ENCODE peak calls at places on chromosomes 5 and 9, in five cellular contexts. One of them, this sample, is unnamed.

GRCh38 chr5:176656467-176656990 is 9.2 kb downstream of the TSPAN17 start:
- DNase-seq in HepG2: no peak
- DNase-seq in A549: no peak
- DNase-seq in H1: no peak
- DNase-seq in K562: no peak
- DNase-seq in this sample: no peak

GRCh38 chr5:127696688-127697087 is 6.5 kb upstream of the CCDC192 start:
- DNase-seq in HepG2: no peak
- DNase-seq in A549: no peak
- DNase-seq in H1: no peak
- DNase-seq in K562: no peak
- DNase-seq in this sample: peak; percentile 71

GRCh38 chr5:150263801-150264621 is 25.6 kb downstream of the CAMK2A start:
- DNase-seq in HepG2: no peak
- DNase-seq in A549: peak; percentile 77
- DNase-seq in H1: no peak
- DNase-seq in K562: no peak
- DNase-seq in this sample: peak; percentile 90

GRCh38 chr5:171226864-171227263 is 82.2 kb upstream of the TLX3 start:
- DNase-seq in HepG2: no peak
- DNase-seq in A549: no peak
- DNase-seq in H1: no peak
- DNase-seq in K562: no peak
- DNase-seq in this sample: peak; percentile 22

GRCh38 chr5:108830705-108831276 is 83.1 kb downstream of the FER start:
- DNase-seq in HepG2: no peak
- DNase-seq in A549: no peak
- DNase-seq in H1: no peak
- DNase-seq in K562: no peak
- DNase-seq in this sample: no peak

GRCh38 chr9:123866497-123866896 is 63.4 kb downstream of the DENND1A start:
- DNase-seq in HepG2: no peak
- DNase-seq in A549: no peak
- DNase-seq in H1: no peak
- DNase-seq in K562: no peak
- DNase-seq in this sample: no peak

GRCh38 chr5:38601843-38602424 is 45.5 kb upstream of the LIFR start:
- DNase-seq in HepG2: no peak
- DNase-seq in A549: peak; percentile 24
- DNase-seq in H1: no peak
- DNase-seq in K562: no peak
- DNase-seq in this sample: peak; percentile 79

GRCh38 chr5:171596391-171596878 is 177.0 kb downstream of the FGF18 start:
- DNase-seq in HepG2: no peak
- DNase-seq in A549: no peak
- DNase-seq in H1: peak; percentile 43
- DNase-seq in K562: no peak
- DNase-seq in this sample: peak; percentile 94

GRCh38 chr5:179315356-179315890 is 29.8 kb downstream of the ADAMTS2 start:
- DNase-seq in HepG2: no peak
- DNase-seq in A549: no peak
- DNase-seq in H1: no peak
- DNase-seq in K562: no peak
- DNase-seq in this sample: no peak

GRCh38 chr5:96687812-96688453 is 25.8 kb downstream of the CAST start:
- DNase-seq in HepG2: peak; percentile 49
- DNase-seq in A549: peak; percentile 72
- DNase-seq in H1: no peak
- DNase-seq in K562: peak; percentile 66
- DNase-seq in this sample: peak; percentile 76

GRCh38 chr5:148029131-148029530 is 34.6 kb upstream of the SPINK5 start:
- DNase-seq in HepG2: no peak
- DNase-seq in A549: no peak
- DNase-seq in H1: no peak
- DNase-seq in K562: no peak
- DNase-seq in this sample: no peak

GRCh38 chr5:148027505-148027904 is 36.3 kb upstream of the SPINK5 start:
- DNase-seq in HepG2: no peak
- DNase-seq in A549: no peak
- DNase-seq in H1: no peak
- DNase-seq in K562: no peak
- DNase-seq in this sample: no peak

GRCh38 chr5:148035676-148036075 is 28.1 kb upstream of the SPINK5 start:
- DNase-seq in HepG2: no peak
- DNase-seq in A549: no peak
- DNase-seq in H1: no peak
- DNase-seq in K562: no peak
- DNase-seq in this sample: no peak

DNA sequence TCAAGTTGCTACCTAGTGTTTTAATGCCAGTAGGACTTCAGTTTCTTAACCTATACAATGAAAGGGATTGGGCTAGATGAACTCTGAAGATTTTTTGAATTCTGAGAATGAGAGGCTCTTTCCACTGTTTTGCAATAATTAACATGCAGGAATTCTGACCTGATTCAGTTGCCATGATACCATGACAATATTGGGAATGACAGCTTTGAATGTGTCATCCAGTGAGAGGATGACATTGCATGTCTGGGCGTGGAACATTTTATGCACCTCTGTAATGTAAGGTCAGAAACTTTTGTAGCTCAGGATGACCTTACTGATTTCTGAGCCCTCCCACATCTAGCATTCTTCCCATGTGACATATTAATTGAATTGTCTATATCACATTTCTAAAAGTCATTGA is 30.6 kb upstream of the SPINK5 start:
- DNase-seq in HepG2: no peak
- DNase-seq in A549: peak; percentile 4
- DNase-seq in H1: no peak
- DNase-seq in K562: no peak
- DNase-seq in this sample: no peak
- TF ChIP-seq MAFK in HepG2: no peak
- TF ChIP-seq MAFK in A549: no peak
- TF ChIP-seq MAFK in H1: no peak
- TF ChIP-seq MAFK in K562: no peak
- TF ChIP-seq MAFK in this sample: no peak

DNA sequence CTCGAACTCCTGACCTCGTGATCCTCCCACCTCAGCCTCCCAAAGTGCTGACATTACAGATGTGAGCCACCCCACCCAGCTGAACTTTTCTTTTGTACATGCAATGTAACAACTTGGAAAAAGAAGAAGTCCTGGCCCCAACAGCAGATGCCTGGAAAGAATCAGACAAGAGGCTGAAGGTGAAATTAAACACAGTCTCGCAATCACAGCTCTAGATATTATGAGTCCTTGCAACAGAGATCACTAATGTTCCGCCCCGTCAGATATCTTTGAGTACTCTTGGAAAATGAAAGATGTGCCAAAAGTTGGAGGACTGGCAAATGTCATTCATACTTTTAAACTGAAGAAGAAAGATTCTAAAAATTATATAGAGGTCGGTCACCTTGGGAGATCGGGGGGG is 254.3 kb downstream of the GLIS3 start:
- DNase-seq in HepG2: no peak
- DNase-seq in A549: no peak
- DNase-seq in H1: no peak
- DNase-seq in K562: no peak
- DNase-seq in this sample: no peak
- TF ChIP-seq CTCF in HepG2: no peak
- TF ChIP-seq CTCF in A549: no peak
- TF ChIP-seq CTCF in H1: no peak
- TF ChIP-seq CTCF in K562: no peak
- TF ChIP-seq CTCF in this sample: no peak

GRCh38 chr9:107067715-107068416 is 204.9 kb downstream of the ZNF462 start:
- DNase-seq in HepG2: no peak
- DNase-seq in A549: no peak
- DNase-seq in H1: no peak
- DNase-seq in K562: no peak
- DNase-seq in this sample: no peak

GRCh38 chr9:107068581-107068980 is 205.6 kb downstream of the ZNF462 start:
- DNase-seq in HepG2: peak; percentile 18
- DNase-seq in A549: no peak
- DNase-seq in H1: no peak
- DNase-seq in K562: no peak
- DNase-seq in this sample: no peak

GRCh38 chr9:107060026-107060425 is 197.1 kb downstream of the ZNF462 start:
- DNase-seq in HepG2: no peak
- DNase-seq in A549: no peak
- DNase-seq in H1: no peak
- DNase-seq in K562: no peak
- DNase-seq in this sample: no peak

GRCh38 chr9:107059215-107059614 is 196.2 kb downstream of the ZNF462 start:
- DNase-seq in HepG2: no peak
- DNase-seq in A549: no peak
- DNase-seq in H1: no peak
- DNase-seq in K562: no peak
- DNase-seq in this sample: no peak

GRCh38 chr9:107064378-107064777 is 201.4 kb downstream of the ZNF462 start:
- DNase-seq in HepG2: no peak
- DNase-seq in A549: no peak
- DNase-seq in H1: no peak
- DNase-seq in K562: no peak
- DNase-seq in this sample: no peak
- TF ChIP-seq MAFK in HepG2: no peak
- TF ChIP-seq MAFK in A549: no peak
- TF ChIP-seq MAFK in H1: no peak
- TF ChIP-seq MAFK in K562: no peak
- TF ChIP-seq MAFK in this sample: no peak

DNA sequence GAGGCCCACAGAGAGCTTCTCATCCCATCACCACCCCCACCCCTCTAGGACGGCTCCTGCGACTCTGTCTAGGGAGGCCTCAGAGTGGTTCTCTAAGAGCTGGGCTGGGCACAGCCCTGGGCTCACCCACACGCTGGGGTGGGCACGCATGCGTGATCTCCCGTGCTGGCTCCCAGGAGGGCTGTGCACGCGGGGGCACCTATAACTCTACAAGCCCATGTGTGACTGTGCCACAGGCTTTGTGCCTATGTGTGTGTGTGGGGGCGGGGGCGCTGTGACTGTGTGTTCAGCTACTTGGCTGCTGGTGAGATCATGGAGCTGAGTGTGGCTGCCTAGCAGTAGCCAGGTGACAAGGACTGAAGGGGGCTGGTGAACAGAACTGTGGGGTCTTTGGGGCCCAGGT is 32.2 kb downstream of the NDUFA8 start:
- DNase-seq in HepG2: no peak
- DNase-seq in A549: no peak
- DNase-seq in H1: no peak
- DNase-seq in K562: no peak
- DNase-seq in this sample: no peak
- TF ChIP-seq CTCF in HepG2: peak; percentile 51
- TF ChIP-seq CTCF in A549: no peak
- TF ChIP-seq CTCF in H1: no peak
- TF ChIP-seq CTCF in K562: no peak
- TF ChIP-seq CTCF in this sample: no peak